ENCODE peak calls at places on chromosome 3, in six cellular contexts. L is fibroblast of lung; M is stomach; W is suprapubic skin; X is caudate nucleus; F is CD4-positive, alpha-beta T cell. K is an unnamed sample.

GRCh38 chr3:197393711-197394110 is 95.3 kb upstream of the DLG1 start:
- DNase-seq in L (no peak), M (no peak), W (no peak), X (no peak), F (no peak), K (no peak)

GRCh38 chr3:60551455-60552209 is 699.6 kb downstream of the FHIT start:
- DNase-seq in L (no peak), M (no peak), W (no peak), X (no peak), F (no peak), K (no peak)

GRCh38 chr3:154214320-154214719 is 93.1 kb downstream of the ARHGEF26 start:
- DNase-seq in L (no peak), M (no peak), W (no peak), X (no peak), F (no peak), K (no peak)

GRCh38 chr3:183826448-183826847 is 1.1 kb upstream of the MAP6D1 start:
- DNase-seq in L (no peak), M (no peak), W (peak), X (no peak), F (no peak), K (no peak)

GRCh38 chr3:52866427-52866826 is 30.9 kb downstream of the STIMATE start:
- DNase-seq in L (no peak), M (no peak), W (no peak), X (no peak), F (no peak), K (no peak)

GRCh38 chr3:149879872-149880271 is 66.9 kb downstream of the RNF13 start:
- DNase-seq in L (peak), M (peak), W (peak), X (peak), F (no peak), K (no peak)

GRCh38 chr3:108054935-108055334 is 35.9 kb downstream of the CD47 start:
- DNase-seq in L (no peak), M (no peak), W (no peak), X (no peak), F (no peak), K (no peak)

GRCh38 chr3:25664066-25664809 is 469 bp downstream of the TOP2B start:
- DNase-seq in L (peak), M (peak), W (peak), X (peak), F (peak), K (no peak)

GRCh38 chr3:74787008-74787407 is 172.5 kb upstream of the CNTN3 start:
- DNase-seq in L (no peak), M (no peak), W (no peak), X (no peak), F (no peak), K (no peak)

GRCh38 chr3:189714991-189715961 is 84.1 kb downstream of the TP63 start:
- DNase-seq in L (peak), M (no peak), W (no peak), X (no peak), F (no peak), K (no peak)

GRCh38 chr3:130258532-130258952 is 86.9 kb upstream of the COL6A5 start:
- DNase-seq in L (peak), M (no peak), W (no peak), X (no peak), F (no peak), K (no peak)

GRCh38 chr3:170814822-170815221 is 55.2 kb downstream of the RPL22L1 start:
- DNase-seq in L (no peak), M (no peak), W (no peak), X (no peak), F (no peak), K (no peak)

GRCh38 chr3:195188530-195188917 is 82.4 kb downstream of the XXYLT1 start:
- DNase-seq in L (peak), M (no peak), W (peak), X (no peak), F (no peak), K (no peak)

GRCh38 chr3:152419748-152420147 is 151.0 kb downstream of the MBNL1 start:
- DNase-seq in L (no peak), M (no peak), W (no peak), X (no peak), F (no peak), K (no peak)

GRCh38 chr3:46968783-46969428 is 7.6 kb downstream of the CCDC12 start:
- DNase-seq in L (no peak), M (no peak), W (no peak), X (no peak), F (no peak), K (no peak)

GRCh38 chr3:134677196-134677986 is 26.6 kb upstream of the KY start:
- DNase-seq in L (no peak), M (no peak), W (peak), X (no peak), F (no peak), K (no peak)

GRCh38 chr3:9070961-9071360 is 107.7 kb upstream of the RAD18 start:
- DNase-seq in L (no peak), M (no peak), W (no peak), X (no peak), F (no peak), K (no peak)

GRCh38 chr3:48561045-48561736 is 2.4 kb downstream of the UCN2 start:
- DNase-seq in L (peak), M (peak), W (no peak), X (peak), F (no peak), K (no peak)

GRCh38 chr3:127065561-127066270 is 82.8 kb downstream of the PLXNA1 start:
- DNase-seq in L (peak), M (no peak), W (no peak), X (no peak), F (no peak), K (no peak)

GRCh38 chr3:23404241-23404640 is 201.1 kb downstream of the UBE2E2 start:
- DNase-seq in L (no peak), M (no peak), W (no peak), X (no peak), F (no peak), K (no peak)

GRCh38 chr3:101936419-101937331 is 87.4 kb downstream of the NFKBIZ start:
- DNase-seq in L (peak), M (no peak), W (no peak), X (no peak), F (no peak), K (no peak)

GRCh38 chr3:72143322-72143721 is 358.4 kb upstream of the PROK2 start:
- DNase-seq in L (peak), M (no peak), W (no peak), X (no peak), F (no peak), K (no peak)

GRCh38 chr3:183378951-183379350 is 49.5 kb downstream of the MCF2L2 start:
- DNase-seq in L (no peak), M (no peak), W (no peak), X (no peak), F (no peak), K (no peak)

GRCh38 chr3:29977360-29977759 is 629.0 kb upstream of the TGFBR2 start:
- DNase-seq in L (no peak), M (no peak), W (no peak), X (no peak), F (no peak), K (no peak)

GRCh38 chr3:158819282-158819681 is 17.4 kb downstream of the MFSD1 start:
- DNase-seq in L (no peak), M (no peak), W (no peak), X (no peak), F (no peak), K (no peak)

GRCh38 chr3:65914740-65915366 is 123.9 kb downstream of the MAGI1 start:
- DNase-seq in L (peak), M (no peak), W (no peak), X (no peak), F (no peak), K (no peak)

GRCh38 chr3:8760091-8760490 is 9.3 kb downstream of the OXTR start:
- DNase-seq in L (no peak), M (no peak), W (peak), X (no peak), F (no peak), K (peak)

GRCh38 chr3:55341502-55342031 is 145.5 kb downstream of the WNT5A start:
- DNase-seq in L (no peak), M (no peak), W (no peak), X (no peak), F (no peak), K (no peak)

GRCh38 chr3:193350744-193351143 is 27.8 kb downstream of the ATP13A5 start:
- DNase-seq in L (no peak), M (no peak), W (no peak), X (no peak), F (no peak), K (no peak)

GRCh38 chr3:14137445-14137844 is 12.6 kb downstream of the TMEM43 start:
- DNase-seq in L (no peak), M (no peak), W (no peak), X (no peak), F (no peak), K (no peak)

GRCh38 chr3:60610441-60611112 is 640.7 kb downstream of the FHIT start:
- DNase-seq in L (peak), M (peak), W (peak), X (no peak), F (no peak), K (no peak)

GRCh38 chr3:17518189-17519059 is 224.0 kb downstream of the TBC1D5 start:
- DNase-seq in L (no peak), M (no peak), W (no peak), X (no peak), F (no peak), K (no peak)

GRCh38 chr3:182592747-182593146 is 200.6 kb upstream of the ATP11B start:
- DNase-seq in L (no peak), M (no peak), W (no peak), X (no peak), F (no peak), K (no peak)

GRCh38 chr3:129736070-129736469 is 129.6 kb upstream of the PLXND1 start:
- DNase-seq in L (no peak), M (no peak), W (no peak), X (no peak), F (no peak), K (no peak)

GRCh38 chr3:151225040-151225975 is 22.3 kb upstream of the GPR171 start:
- DNase-seq in L (no peak), M (no peak), W (no peak), X (no peak), F (no peak), K (no peak)

GRCh38 chr3:133578548-133579191 is 5.2 kb downstream of the CDV3 start:
- DNase-seq in L (peak), M (no peak), W (no peak), X (no peak), F (no peak), K (no peak)

GRCh38 chr3:170076715-170077238 is 39.0 kb downstream of the GPR160 start:
- DNase-seq in L (peak), M (no peak), W (no peak), X (no peak), F (no peak), K (no peak)

GRCh38 chr3:18559323-18559972 is 134.3 kb upstream of the SATB1 start:
- DNase-seq in L (peak), M (peak), W (no peak), X (no peak), F (no peak), K (no peak)

GRCh38 chr3:164144824-164145223 is 933.5 kb downstream of the SI start:
- DNase-seq in L (no peak), M (no peak), W (no peak), X (no peak), F (no peak), K (no peak)

GRCh38 chr3:97974996-97975395 is 2.8 kb upstream of the RIOX2 start:
- DNase-seq in L (no peak), M (no peak), W (no peak), X (no peak), F (no peak), K (no peak)
- H3K27ac ChIP-seq in L (no peak), M (no peak), W (no peak), X (no peak), F (no peak), K (no peak)

DNA sequence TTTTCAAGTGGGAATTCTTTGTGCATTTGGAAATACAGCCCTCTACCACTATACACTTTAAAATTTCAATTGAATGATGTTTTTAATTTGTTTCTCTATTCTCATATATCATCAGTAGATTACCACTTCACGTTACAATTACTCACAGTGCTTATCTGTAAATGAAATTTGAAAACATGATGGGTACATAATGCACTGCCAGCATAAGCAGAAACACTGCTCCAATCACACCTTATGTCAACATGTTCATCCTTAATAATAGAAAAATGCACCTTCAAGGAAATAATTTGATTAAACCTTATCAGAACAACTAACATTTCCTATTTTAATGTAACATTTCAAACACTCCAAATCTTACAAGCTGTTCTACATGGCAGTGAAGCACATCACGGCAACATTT is 718.4 kb downstream of the GBE1 start:
- DNase-seq in L (no peak), M (no peak), W (no peak), X (no peak), F (no peak), K (no peak)
- H3K27ac ChIP-seq in L (no peak), M (no peak), W (no peak), X (no peak), F (no peak), K (no peak)

DNA sequence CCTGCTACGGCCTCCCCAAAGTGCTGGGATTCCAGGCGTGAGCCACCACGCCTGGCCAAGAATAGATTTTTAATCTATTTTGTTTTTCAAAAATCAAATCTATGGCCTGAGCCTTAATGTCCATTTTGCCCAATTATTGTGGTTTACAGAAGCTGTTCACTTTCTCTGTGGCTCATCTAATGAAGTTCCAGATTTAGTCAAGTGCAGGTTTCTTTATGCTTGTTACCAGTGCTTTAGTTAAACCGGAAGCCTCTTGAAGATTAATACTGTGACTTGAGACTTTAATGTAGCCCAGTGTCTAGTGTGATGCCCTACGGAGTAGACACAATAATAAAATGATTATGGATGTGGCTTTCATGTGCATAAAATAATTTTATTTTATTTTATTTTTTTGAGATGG is 16.5 kb upstream of the EDEM1 start:
- DNase-seq in L (no peak), M (no peak), W (no peak), X (no peak), F (no peak), K (no peak)
- H3K27ac ChIP-seq in L (no peak), M (no peak), W (no peak), X (no peak), F (no peak), K (no peak)

DNA sequence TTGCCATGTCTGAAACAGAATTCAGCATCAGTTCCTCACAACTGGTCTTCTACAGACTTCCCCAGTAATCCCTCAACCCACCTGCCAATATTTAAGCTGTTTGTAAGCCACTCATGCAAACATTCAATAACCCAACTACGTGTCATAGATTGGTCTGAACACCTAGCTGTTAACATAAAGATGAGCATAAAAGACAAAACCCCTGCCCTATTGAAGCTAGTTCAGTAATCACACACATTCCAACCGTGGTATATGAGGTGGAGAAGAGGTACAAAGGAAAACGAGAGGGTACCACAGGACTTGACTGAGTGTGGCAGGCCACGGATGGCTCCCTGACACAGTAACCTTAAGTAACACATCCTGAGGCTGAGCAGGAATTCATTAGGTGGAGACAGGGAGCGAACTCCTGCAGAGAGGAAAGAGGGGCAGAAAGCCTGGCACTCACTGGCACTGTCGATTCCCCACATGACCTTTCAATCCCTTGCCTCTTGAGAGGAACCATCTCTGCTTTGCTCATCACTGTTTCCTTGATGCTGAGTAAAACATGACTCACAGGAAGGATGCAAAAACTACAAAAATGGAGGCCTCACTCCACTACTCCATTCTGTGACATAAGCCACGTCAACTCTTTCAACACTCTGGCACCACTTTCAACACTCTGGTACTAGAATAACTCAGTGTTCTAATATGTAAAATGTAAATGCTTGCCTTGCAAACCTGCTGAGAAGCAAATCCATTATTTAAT is 31.3 kb downstream of the RPN1 start:
- DNase-seq in L (peak), M (no peak), W (no peak), X (no peak), F (no peak), K (no peak)
- H3K27ac ChIP-seq in L (peak), M (no peak), W (no peak), X (no peak), F (no peak), K (peak)

GRCh38 chr3:187021748-187022402 is 91.5 kb downstream of the ST6GAL1 start:
- DNase-seq in L (no peak), M (no peak), W (no peak), X (no peak), F (no peak), K (no peak)
- H3K27ac ChIP-seq in L (no peak), M (no peak), W (no peak), X (no peak), F (no peak), K (no peak)

DNA sequence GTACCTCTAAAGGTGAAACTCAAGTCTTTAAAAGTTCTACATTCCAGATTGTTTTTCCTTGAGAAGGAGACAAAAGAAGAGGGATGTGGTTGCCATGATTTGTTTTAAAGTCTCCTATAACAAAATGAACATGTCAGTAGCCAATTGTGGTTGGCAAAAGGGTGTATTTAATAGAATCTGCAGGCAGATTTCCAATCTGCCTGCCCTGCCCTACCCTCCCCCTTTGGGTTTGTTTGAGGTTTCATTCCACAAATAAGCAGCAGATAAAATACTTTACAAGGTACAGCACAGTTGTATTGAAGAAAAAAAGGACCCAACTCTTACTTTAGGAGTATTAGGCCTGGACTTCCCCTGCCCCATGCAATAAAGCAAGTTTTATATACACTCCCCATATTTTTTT is 59.5 kb downstream of the MLH1 start:
- DNase-seq in L (no peak), M (peak), W (no peak), X (no peak), F (no peak), K (no peak)
- H3K27ac ChIP-seq in L (no peak), M (no peak), W (peak), X (peak), F (no peak), K (peak)

GRCh38 chr3:114213262-114213668 is 24.1 kb downstream of the ZNF80 start:
- DNase-seq in L (peak), M (no peak), W (no peak), X (no peak), F (no peak), K (no peak)
- H3K27ac ChIP-seq in L (peak), M (no peak), W (no peak), X (no peak), F (peak), K (no peak)

GRCh38 chr3:7506606-7507180 is 645.8 kb downstream of the GRM7 start:
- DNase-seq in L (no peak), M (no peak), W (no peak), X (no peak), F (no peak), K (no peak)
- H3K27ac ChIP-seq in L (no peak), M (no peak), W (no peak), X (no peak), F (no peak), K (no peak)

K was measured in vagina.